ENCODE peak calls at places on chromosomes 12 and 14, in eight cellular contexts. One of them, this sample, is unnamed.

GRCh38 chr12:70002912-70003255 is 177.9 kb downstream of the MYRFL start:
- DNase-seq in stimulated activated CD8-positive, alpha-beta memory T cell treated with anti-CD3 and anti-CD28 coated beads, Interleukin-12 subunit alpha, Interleukin-12 subunit beta, amount 100 ng/mL, for 1 hour: no peak
- DNase-seq in NCI-H82: no peak
- DNase-seq in PC-3: no peak
- DNase-seq in NCI-H2171 treated with DMSO at 0.1 percent for 48 hours: no peak
- DNase-seq in WERI-Rb-1: no peak
- DNase-seq in activated naive CD8-positive, alpha-beta T cell treated with anti-CD3 and anti-CD28 coated beads, Interleukin-2, amount 50 U/mL, for 24 hours: no peak
- DNase-seq in CD8-positive, alpha-beta memory T cell: no peak
- DNase-seq in this sample: no peak

GRCh38 chr12:94898388-94898787 is 105.1 kb downstream of the NDUFA12 start:
- DNase-seq in NCI-H2171 treated with DMSO at 0.1 percent for 48 hours: no peak
- DNase-seq in activated naive CD8-positive, alpha-beta T cell treated with anti-CD3 and anti-CD28 coated beads, Interleukin-2, amount 50 U/mL, for 24 hours: no peak
- DNase-seq in PC-3: peak
- DNase-seq in WERI-Rb-1: no peak
- DNase-seq in stimulated activated CD8-positive, alpha-beta memory T cell treated with anti-CD3 and anti-CD28 coated beads, Interleukin-12 subunit alpha, Interleukin-12 subunit beta, amount 100 ng/mL, for 1 hour: no peak
- DNase-seq in NCI-H82: peak
- DNase-seq in CD8-positive, alpha-beta memory T cell: no peak
- DNase-seq in this sample: no peak

GRCh38 chr12:88897723-88898122 is 317.5 kb upstream of the KITLG start:
- DNase-seq in activated naive CD8-positive, alpha-beta T cell treated with anti-CD3 and anti-CD28 coated beads, Interleukin-2, amount 50 U/mL, for 24 hours: no peak
- DNase-seq in stimulated activated CD8-positive, alpha-beta memory T cell treated with anti-CD3 and anti-CD28 coated beads, Interleukin-12 subunit alpha, Interleukin-12 subunit beta, amount 100 ng/mL, for 1 hour: no peak
- DNase-seq in PC-3: no peak
- DNase-seq in CD8-positive, alpha-beta memory T cell: no peak
- DNase-seq in WERI-Rb-1: no peak
- DNase-seq in NCI-H82: no peak
- DNase-seq in NCI-H2171 treated with DMSO at 0.1 percent for 48 hours: no peak
- DNase-seq in this sample: no peak

GRCh38 chr12:54428050-54429013 is 9.3 kb upstream of the ITGA5 start:
- DNase-seq in PC-3: no peak
- DNase-seq in WERI-Rb-1: no peak
- DNase-seq in NCI-H82: no peak
- DNase-seq in NCI-H2171 treated with DMSO at 0.1 percent for 48 hours: no peak
- DNase-seq in activated naive CD8-positive, alpha-beta T cell treated with anti-CD3 and anti-CD28 coated beads, Interleukin-2, amount 50 U/mL, for 24 hours: no peak
- DNase-seq in CD8-positive, alpha-beta memory T cell: peak
- DNase-seq in stimulated activated CD8-positive, alpha-beta memory T cell treated with anti-CD3 and anti-CD28 coated beads, Interleukin-12 subunit alpha, Interleukin-12 subunit beta, amount 100 ng/mL, for 1 hour: no peak
- DNase-seq in this sample: no peak

GRCh38 chr14:106518054-106518943 is 991.9 kb downstream of the TMEM121 start:
- DNase-seq in NCI-H2171 treated with DMSO at 0.1 percent for 48 hours: no peak
- DNase-seq in activated naive CD8-positive, alpha-beta T cell treated with anti-CD3 and anti-CD28 coated beads, Interleukin-2, amount 50 U/mL, for 24 hours: peak
- DNase-seq in CD8-positive, alpha-beta memory T cell: peak
- DNase-seq in stimulated activated CD8-positive, alpha-beta memory T cell treated with anti-CD3 and anti-CD28 coated beads, Interleukin-12 subunit alpha, Interleukin-12 subunit beta, amount 100 ng/mL, for 1 hour: peak
- DNase-seq in PC-3: no peak
- DNase-seq in NCI-H82: peak
- DNase-seq in WERI-Rb-1: peak
- DNase-seq in this sample: no peak

GRCh38 chr12:106299193-106299794 is 3.2 kb upstream of the TCP11L2 start:
- DNase-seq in NCI-H82: no peak
- DNase-seq in PC-3: no peak
- DNase-seq in WERI-Rb-1: no peak
- DNase-seq in activated naive CD8-positive, alpha-beta T cell treated with anti-CD3 and anti-CD28 coated beads, Interleukin-2, amount 50 U/mL, for 24 hours: no peak
- DNase-seq in NCI-H2171 treated with DMSO at 0.1 percent for 48 hours: no peak
- DNase-seq in CD8-positive, alpha-beta memory T cell: no peak
- DNase-seq in stimulated activated CD8-positive, alpha-beta memory T cell treated with anti-CD3 and anti-CD28 coated beads, Interleukin-12 subunit alpha, Interleukin-12 subunit beta, amount 100 ng/mL, for 1 hour: no peak
- DNase-seq in this sample: no peak

GRCh38 chr12:117329756-117330155 is 31.7 kb downstream of the NOS1 start:
- DNase-seq in activated naive CD8-positive, alpha-beta T cell treated with anti-CD3 and anti-CD28 coated beads, Interleukin-2, amount 50 U/mL, for 24 hours: no peak
- DNase-seq in stimulated activated CD8-positive, alpha-beta memory T cell treated with anti-CD3 and anti-CD28 coated beads, Interleukin-12 subunit alpha, Interleukin-12 subunit beta, amount 100 ng/mL, for 1 hour: no peak
- DNase-seq in CD8-positive, alpha-beta memory T cell: no peak
- DNase-seq in NCI-H2171 treated with DMSO at 0.1 percent for 48 hours: no peak
- DNase-seq in WERI-Rb-1: peak
- DNase-seq in NCI-H82: no peak
- DNase-seq in PC-3: no peak
- DNase-seq in this sample: no peak

GRCh38 chr14:103398427-103399195 is 13.4 kb downstream of the MARK3 start:
- DNase-seq in activated naive CD8-positive, alpha-beta T cell treated with anti-CD3 and anti-CD28 coated beads, Interleukin-2, amount 50 U/mL, for 24 hours: no peak
- DNase-seq in stimulated activated CD8-positive, alpha-beta memory T cell treated with anti-CD3 and anti-CD28 coated beads, Interleukin-12 subunit alpha, Interleukin-12 subunit beta, amount 100 ng/mL, for 1 hour: no peak
- DNase-seq in CD8-positive, alpha-beta memory T cell: no peak
- DNase-seq in PC-3: peak
- DNase-seq in NCI-H82: no peak
- DNase-seq in WERI-Rb-1: no peak
- DNase-seq in NCI-H2171 treated with DMSO at 0.1 percent for 48 hours: no peak
- DNase-seq in this sample: no peak

GRCh38 chr14:91233936-91234790 is 10.3 kb downstream of the GPR68 start:
- DNase-seq in stimulated activated CD8-positive, alpha-beta memory T cell treated with anti-CD3 and anti-CD28 coated beads, Interleukin-12 subunit alpha, Interleukin-12 subunit beta, amount 100 ng/mL, for 1 hour: no peak
- DNase-seq in PC-3: no peak
- DNase-seq in NCI-H82: no peak
- DNase-seq in WERI-Rb-1: no peak
- DNase-seq in activated naive CD8-positive, alpha-beta T cell treated with anti-CD3 and anti-CD28 coated beads, Interleukin-2, amount 50 U/mL, for 24 hours: no peak
- DNase-seq in CD8-positive, alpha-beta memory T cell: no peak
- DNase-seq in NCI-H2171 treated with DMSO at 0.1 percent for 48 hours: no peak
- DNase-seq in this sample: no peak

GRCh38 chr14:73833530-73834257 is 17.9 kb upstream of the PTGR2 start:
- DNase-seq in WERI-Rb-1: no peak
- DNase-seq in CD8-positive, alpha-beta memory T cell: no peak
- DNase-seq in activated naive CD8-positive, alpha-beta T cell treated with anti-CD3 and anti-CD28 coated beads, Interleukin-2, amount 50 U/mL, for 24 hours: no peak
- DNase-seq in NCI-H2171 treated with DMSO at 0.1 percent for 48 hours: no peak
- DNase-seq in stimulated activated CD8-positive, alpha-beta memory T cell treated with anti-CD3 and anti-CD28 coated beads, Interleukin-12 subunit alpha, Interleukin-12 subunit beta, amount 100 ng/mL, for 1 hour: no peak
- DNase-seq in NCI-H82: no peak
- DNase-seq in PC-3: no peak
- DNase-seq in this sample: no peak

GRCh38 chr12:118059645-118060275 is 1.2 kb downstream of the WSB2 start:
- DNase-seq in CD8-positive, alpha-beta memory T cell: no peak
- DNase-seq in PC-3: peak
- DNase-seq in WERI-Rb-1: no peak
- DNase-seq in activated naive CD8-positive, alpha-beta T cell treated with anti-CD3 and anti-CD28 coated beads, Interleukin-2, amount 50 U/mL, for 24 hours: no peak
- DNase-seq in NCI-H82: no peak
- DNase-seq in stimulated activated CD8-positive, alpha-beta memory T cell treated with anti-CD3 and anti-CD28 coated beads, Interleukin-12 subunit alpha, Interleukin-12 subunit beta, amount 100 ng/mL, for 1 hour: no peak
- DNase-seq in NCI-H2171 treated with DMSO at 0.1 percent for 48 hours: no peak
- DNase-seq in this sample: no peak

This sample was measured in CMK.